ENCODE peak calls at places on chromosomes 3 and 15, in five cellular contexts. One of them, this sample, is unnamed. For H3K4me1 and H3K36me3, the result is how much of the 10 kb centered on the place peaks cover.

GRCh38 chr3:119019767-119020518 is 14.7 kb downstream of the IGSF11 start:
- DNase-seq in neural progenitor cell: no peak
- DNase-seq in heart right ventricle: no peak
- DNase-seq in mesendoderm: peak
- DNase-seq in hepatocyte: no peak
- DNase-seq in this sample: no peak

GRCh38 chr3:36488077-36488789 is 107.9 kb downstream of the STAC start:
- DNase-seq in neural progenitor cell: no peak
- DNase-seq in heart right ventricle: no peak
- DNase-seq in mesendoderm: no peak
- DNase-seq in hepatocyte: no peak
- DNase-seq in this sample: no peak

GRCh38 chr15:85579957-85580694 is 199.7 kb downstream of the AKAP13 start:
- DNase-seq in neural progenitor cell: no peak
- DNase-seq in heart right ventricle: peak
- DNase-seq in mesendoderm: peak
- DNase-seq in hepatocyte: peak
- DNase-seq in this sample: no peak

GRCh38 chr3:23075478-23075877 is 127.6 kb upstream of the UBE2E2 start:
- DNase-seq in neural progenitor cell: no peak
- DNase-seq in heart right ventricle: no peak
- DNase-seq in mesendoderm: no peak
- DNase-seq in hepatocyte: no peak
- DNase-seq in this sample: no peak

GRCh38 chr3:134328147-134328591 is 46.1 kb downstream of the AMOTL2 start:
- DNase-seq in neural progenitor cell: no peak
- DNase-seq in heart right ventricle: no peak
- DNase-seq in mesendoderm: no peak
- DNase-seq in hepatocyte: no peak
- DNase-seq in this sample: no peak

GRCh38 chr3:173823911-173824460 is 426.4 kb downstream of the NLGN1 start:
- DNase-seq in neural progenitor cell: no peak
- DNase-seq in heart right ventricle: no peak
- DNase-seq in mesendoderm: no peak
- DNase-seq in hepatocyte: no peak
- DNase-seq in this sample: no peak

GRCh38 chr15:64224508-64224907 is 61.7 kb upstream of the PPIB start:
- DNase-seq in neural progenitor cell: no peak
- DNase-seq in heart right ventricle: no peak
- DNase-seq in mesendoderm: no peak
- DNase-seq in hepatocyte: peak
- DNase-seq in this sample: no peak

GRCh38 chr3:127953636-127954035 is 38.6 kb downstream of the KBTBD12 start:
- DNase-seq in neural progenitor cell: no peak
- DNase-seq in heart right ventricle: no peak
- DNase-seq in mesendoderm: no peak
- DNase-seq in hepatocyte: no peak
- DNase-seq in this sample: no peak

GRCh38 chr3:156725706-156726105 is 51.3 kb downstream of the TIPARP start:
- DNase-seq in neural progenitor cell: no peak
- DNase-seq in heart right ventricle: no peak
- DNase-seq in mesendoderm: no peak
- DNase-seq in hepatocyte: peak
- DNase-seq in this sample: no peak

GRCh38 chr3:188468196-188468595 is 314.2 kb downstream of the LPP start:
- DNase-seq in neural progenitor cell: no peak
- DNase-seq in heart right ventricle: no peak
- DNase-seq in mesendoderm: no peak
- DNase-seq in hepatocyte: no peak
- DNase-seq in this sample: no peak

GRCh38 chr3:146640361-146640760 is 35.2 kb upstream of the PLSCR5 start:
- DNase-seq in neural progenitor cell: no peak
- DNase-seq in heart right ventricle: no peak
- DNase-seq in mesendoderm: peak
- DNase-seq in hepatocyte: no peak
- DNase-seq in this sample: no peak

GRCh38 chr15:52642386-52643361 is 36.5 kb downstream of the ATOSA start:
- DNase-seq in neural progenitor cell: no peak
- DNase-seq in heart right ventricle: no peak
- DNase-seq in mesendoderm: no peak
- DNase-seq in hepatocyte: no peak
- DNase-seq in this sample: no peak

GRCh38 chr3:135215516-135215915 is 420.5 kb downstream of the EPHB1 start:
- DNase-seq in neural progenitor cell: no peak
- DNase-seq in heart right ventricle: no peak
- DNase-seq in mesendoderm: no peak
- DNase-seq in hepatocyte: no peak
- DNase-seq in this sample: no peak

GRCh38 chr3:165803471-165803870 is 33.8 kb downstream of the BCHE start:
- DNase-seq in neural progenitor cell: no peak
- DNase-seq in heart right ventricle: no peak
- DNase-seq in mesendoderm: no peak
- DNase-seq in hepatocyte: no peak
- DNase-seq in this sample: no peak

GRCh38 chr3:194761384-194761783 is 75.7 kb downstream of the FAM43A start:
- DNase-seq in neural progenitor cell: no peak
- DNase-seq in heart right ventricle: no peak
- DNase-seq in mesendoderm: peak
- DNase-seq in hepatocyte: no peak
- DNase-seq in this sample: no peak

GRCh38 chr15:100348578-100348977 is 6.8 kb upstream of the ADAMTS17 start:
- DNase-seq in neural progenitor cell: no peak
- DNase-seq in heart right ventricle: no peak
- DNase-seq in mesendoderm: peak
- DNase-seq in hepatocyte: no peak
- DNase-seq in this sample: no peak

GRCh38 chr3:52153389-52154096 is 680 bp downstream of the POC1A start:
- DNase-seq in neural progenitor cell: peak
- DNase-seq in heart right ventricle: no peak
- DNase-seq in mesendoderm: peak
- DNase-seq in hepatocyte: peak
- DNase-seq in this sample: no peak

GRCh38 chr3:194367992-194368841 is 1.3 kb downstream of the LRRC15 start:
- DNase-seq in neural progenitor cell: peak
- DNase-seq in heart right ventricle: no peak
- DNase-seq in mesendoderm: no peak
- DNase-seq in hepatocyte: no peak
- DNase-seq in this sample: peak

GRCh38 chr3:194994551-194994981 is 276.4 kb downstream of the XXYLT1 start:
- DNase-seq in neural progenitor cell: no peak
- DNase-seq in heart right ventricle: no peak
- DNase-seq in mesendoderm: no peak
- DNase-seq in hepatocyte: no peak
- DNase-seq in this sample: no peak

GRCh38 chr3:21436846-21437245 is 314.2 kb downstream of the ZNF385D start:
- DNase-seq in neural progenitor cell: peak
- DNase-seq in heart right ventricle: no peak
- DNase-seq in mesendoderm: peak
- DNase-seq in hepatocyte: no peak
- DNase-seq in this sample: no peak

GRCh38 chr3:50372349-50372748 is 13.0 kb upstream of the TMEM115 start:
- DNase-seq in neural progenitor cell: no peak
- DNase-seq in heart right ventricle: no peak
- DNase-seq in mesendoderm: no peak
- DNase-seq in hepatocyte: peak
- DNase-seq in this sample: no peak

GRCh38 chr3:71908001-71908400 is 123.1 kb upstream of the PROK2 start:
- DNase-seq in neural progenitor cell: no peak
- DNase-seq in heart right ventricle: no peak
- DNase-seq in mesendoderm: no peak
- DNase-seq in hepatocyte: no peak
- DNase-seq in this sample: peak

GRCh38 chr3:135218304-135218703 is 423.2 kb downstream of the EPHB1 start:
- DNase-seq in neural progenitor cell: no peak
- DNase-seq in heart right ventricle: no peak
- DNase-seq in mesendoderm: peak
- DNase-seq in hepatocyte: no peak
- DNase-seq in this sample: no peak

GRCh38 chr3:182989566-182989965 is 9.2 kb upstream of the DCUN1D1 start:
- DNase-seq in neural progenitor cell: no peak
- DNase-seq in heart right ventricle: no peak
- DNase-seq in mesendoderm: no peak
- DNase-seq in hepatocyte: no peak
- DNase-seq in this sample: no peak

GRCh38 chr15:60898896-60899295 is 330.2 kb downstream of the RORA start:
- DNase-seq in neural progenitor cell: no peak
- DNase-seq in heart right ventricle: no peak
- DNase-seq in mesendoderm: no peak
- DNase-seq in hepatocyte: no peak
- DNase-seq in this sample: no peak

GRCh38 chr3:62566022-62566557 is 192.7 kb upstream of the FEZF2 start:
- DNase-seq in neural progenitor cell: no peak
- DNase-seq in heart right ventricle: no peak
- DNase-seq in mesendoderm: no peak
- DNase-seq in hepatocyte: no peak
- DNase-seq in this sample: no peak

GRCh38 chr3:134155456-134155855 is 95.2 kb downstream of the RYK start:
- DNase-seq in neural progenitor cell: no peak
- DNase-seq in heart right ventricle: no peak
- DNase-seq in mesendoderm: no peak
- DNase-seq in hepatocyte: no peak
- DNase-seq in this sample: no peak

GRCh38 chr3:177196473-177197040 is 725 bp downstream of the TBL1XR1 start:
- DNase-seq in neural progenitor cell: peak
- DNase-seq in heart right ventricle: peak
- DNase-seq in mesendoderm: peak
- DNase-seq in hepatocyte: peak
- DNase-seq in this sample: no peak

GRCh38 chr15:80682201-80682600 is 12.9 kb upstream of the ABHD17C start:
- DNase-seq in neural progenitor cell: no peak
- DNase-seq in heart right ventricle: no peak
- DNase-seq in mesendoderm: no peak
- DNase-seq in hepatocyte: peak
- DNase-seq in this sample: no peak

GRCh38 chr3:183975981-183976662 is 41.6 kb downstream of the ABCC5 start:
- DNase-seq in neural progenitor cell: no peak
- DNase-seq in heart right ventricle: no peak
- DNase-seq in mesendoderm: peak
- DNase-seq in hepatocyte: peak
- DNase-seq in this sample: no peak

GRCh38 chr3:186236357-186237020 is 125.5 kb downstream of the DGKG start:
- DNase-seq in neural progenitor cell: no peak
- DNase-seq in heart right ventricle: no peak
- DNase-seq in mesendoderm: no peak
- DNase-seq in hepatocyte: no peak
- DNase-seq in this sample: no peak

GRCh38 chr15:23869391-23869790 is 182.3 kb upstream of the NDN start:
- DNase-seq in neural progenitor cell: peak
- DNase-seq in heart right ventricle: peak
- DNase-seq in mesendoderm: peak
- DNase-seq in hepatocyte: peak
- DNase-seq in this sample: peak

GRCh38 chr3:60737633-60738399 is 513.4 kb downstream of the FHIT start:
- DNase-seq in neural progenitor cell: no peak
- DNase-seq in heart right ventricle: no peak
- DNase-seq in mesendoderm: no peak
- DNase-seq in hepatocyte: peak
- DNase-seq in this sample: no peak

DNA sequence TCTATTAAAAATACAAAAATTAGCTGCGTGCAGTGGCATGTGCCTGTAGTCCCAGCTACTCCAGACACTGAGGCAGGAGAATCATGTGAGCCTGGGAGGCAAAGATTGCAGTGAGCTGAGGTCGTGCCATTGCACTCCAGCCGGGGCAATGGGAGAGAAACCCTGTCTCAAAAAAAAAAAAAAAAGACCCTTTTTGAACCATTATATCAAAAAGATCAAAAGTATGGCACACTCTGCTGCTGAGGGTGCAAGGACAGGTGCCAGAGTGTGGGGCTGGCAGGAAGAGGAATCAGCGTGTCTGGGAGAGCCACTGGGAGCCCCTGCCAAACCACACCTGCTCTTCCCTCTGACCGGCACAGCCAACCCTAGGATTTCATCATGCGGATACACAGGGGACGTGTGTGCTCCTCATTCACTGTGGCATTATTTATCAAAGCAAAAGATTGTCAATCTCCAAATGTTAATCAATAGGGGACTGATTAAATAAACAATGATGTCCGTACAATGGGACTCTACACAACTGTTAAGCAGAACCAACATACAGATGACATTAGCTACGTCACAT is 147.3 kb upstream of the TLE3 start:
- DNase-seq in neural progenitor cell: no peak
- DNase-seq in heart right ventricle: no peak
- DNase-seq in mesendoderm: no peak
- DNase-seq in hepatocyte: no peak
- DNase-seq in this sample: no peak
- H3K4me1 ChIP-seq in neural progenitor cell: under half
- H3K4me1 ChIP-seq in heart right ventricle: under half
- H3K4me1 ChIP-seq in mesendoderm: under half
- H3K4me1 ChIP-seq in hepatocyte: under half
- H3K4me1 ChIP-seq in this sample: under half

GRCh38 chr3:151086484-151087456 is 1.3 kb downstream of the MED12L start:
- DNase-seq in neural progenitor cell: peak
- DNase-seq in heart right ventricle: peak
- DNase-seq in mesendoderm: peak
- DNase-seq in hepatocyte: peak
- DNase-seq in this sample: peak
- H3K27ac ChIP-seq in neural progenitor cell: no peak
- H3K27ac ChIP-seq in heart right ventricle: peak
- H3K27ac ChIP-seq in mesendoderm: peak
- H3K27ac ChIP-seq in hepatocyte: no peak
- H3K27ac ChIP-seq in this sample: no peak

DNA sequence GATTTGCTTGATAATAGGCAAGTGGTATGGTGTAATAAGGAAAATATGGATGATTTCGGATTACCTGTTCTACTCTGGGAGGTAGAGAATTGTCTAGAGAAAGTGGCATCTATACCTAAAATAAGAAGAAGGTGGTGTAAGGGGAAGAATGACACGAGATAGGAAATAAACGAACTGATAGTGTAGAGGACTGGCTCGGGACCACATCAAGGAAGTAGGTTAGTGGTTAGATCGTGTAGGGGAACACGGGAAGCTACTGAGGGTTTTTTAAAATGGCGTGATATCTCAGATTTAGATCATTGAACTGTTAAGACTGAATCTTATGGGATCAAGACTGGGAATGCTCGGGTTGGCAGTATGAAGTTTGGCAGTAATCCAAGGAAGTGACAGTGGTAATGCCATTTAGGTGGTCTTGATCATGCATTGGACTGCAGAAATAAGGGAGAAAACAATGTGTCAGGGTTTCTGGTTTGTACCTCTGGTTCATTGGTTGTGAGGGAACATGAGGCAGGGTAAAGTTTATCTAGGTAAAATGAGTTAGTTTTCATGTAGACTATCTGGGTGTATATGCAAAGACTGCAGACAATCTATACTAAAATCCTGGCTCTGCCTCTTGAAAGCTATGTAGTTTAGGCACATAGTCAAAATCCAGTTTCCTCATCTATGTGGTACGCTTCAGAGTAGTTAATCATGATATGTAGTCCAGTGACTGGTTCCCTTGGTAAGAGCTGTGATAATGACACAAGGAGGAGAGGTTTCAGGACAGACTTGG is 7.4 kb downstream of the RPL14 start:
- DNase-seq in neural progenitor cell: no peak
- DNase-seq in heart right ventricle: no peak
- DNase-seq in mesendoderm: no peak
- DNase-seq in hepatocyte: no peak
- DNase-seq in this sample: no peak
- H3K36me3 ChIP-seq in neural progenitor cell: under half
- H3K36me3 ChIP-seq in heart right ventricle: under half
- H3K36me3 ChIP-seq in mesendoderm: under half
- H3K36me3 ChIP-seq in hepatocyte: under half
- H3K36me3 ChIP-seq in this sample: under half

GRCh38 chr3:114627760-114628159 is 333.9 kb downstream of the TIGIT start:
- DNase-seq in neural progenitor cell: no peak
- DNase-seq in heart right ventricle: no peak
- DNase-seq in mesendoderm: no peak
- DNase-seq in hepatocyte: no peak
- DNase-seq in this sample: peak
- H3K4me1 ChIP-seq in neural progenitor cell: under half
- H3K4me1 ChIP-seq in heart right ventricle: under half
- H3K4me1 ChIP-seq in mesendoderm: under half
- H3K4me1 ChIP-seq in hepatocyte: under half
- H3K4me1 ChIP-seq in this sample: under half

This sample was measured in kidney.